ENCODE peak calls at places on chromosomes 11 and 22, in five cellular contexts. S, A, G, B and K are unnamed samples.

GRCh38 chr22:17890892-17891291 is 116.6 kb upstream of the BID start:
- DNase-seq in G (no peak), S (peak; percentile 65), B (no peak), A (no peak), K (no peak)

GRCh38 chr11:119721129-119722120 is 7.6 kb downstream of the NECTIN1 start:
- DNase-seq in S (no peak), A (peak; percentile 44), B (peak; percentile 39), G (no peak), K (no peak)

GRCh38 chr11:90593099-90593498 is 370.2 kb upstream of the CHORDC1 start:
- DNase-seq in S (no peak), B (no peak), G (no peak), A (no peak), K (no peak)

GRCh38 chr11:69013009-69013951 is at the start of gene MRGPRF:
- DNase-seq in B (peak; percentile 74), G (no peak), A (no peak), S (peak; percentile 79), K (peak; percentile 98)

GRCh38 chr22:28981818-28982499 is 79.7 kb downstream of the C22orf31 start:
- DNase-seq in A (no peak), G (no peak), S (no peak), B (no peak), K (no peak)

GRCh38 chr11:1337647-1338007 is 28.2 kb upstream of the TOLLIP start:
- DNase-seq in G (no peak), B (no peak), A (no peak), S (no peak), K (peak; percentile 72)

GRCh38 chr11:125235006-125235405 is 70.5 kb downstream of the PKNOX2 start:
- DNase-seq in G (no peak), A (no peak), S (no peak), B (no peak), K (no peak)

GRCh38 chr22:47681766-47682165 is 919.3 kb downstream of the TBC1D22A start:
- DNase-seq in S (no peak), G (no peak), B (no peak), A (no peak), K (peak; percentile 37)

GRCh38 chr22:48754611-48755331 is 1072.9 kb downstream of the BRD1 start:
- DNase-seq in B (no peak), S (no peak), A (no peak), G (no peak), K (peak; percentile 53)

GRCh38 chr11:114386545-114386944 is 13.8 kb downstream of the C11orf71 start:
- DNase-seq in S (no peak), A (no peak), B (peak; percentile 24), G (no peak), K (no peak)

GRCh38 chr11:73946798-73947458 is 3.9 kb upstream of the DNAJB13 start:
- DNase-seq in G (no peak), B (no peak), A (no peak), S (no peak), K (no peak)

GRCh38 chr11:70788247-70789022 is 390.1 kb downstream of the CTTN start:
- DNase-seq in A (no peak), B (peak; percentile 91), S (no peak), G (no peak), K (no peak)

GRCh38 chr11:2795491-2795991 is 90.0 kb downstream of the CDKN1C start:
- DNase-seq in S (peak; percentile 6), B (no peak), G (no peak), A (no peak), K (no peak)

GRCh38 chr11:61885166-61885778 is 6.1 kb downstream of the FADS3 start:
- DNase-seq in G (no peak), S (no peak), A (peak; percentile 67), B (no peak), K (no peak)

GRCh38 chr22:29098296-29098695 is 25.5 kb downstream of the KREMEN1 start:
- DNase-seq in B (no peak), G (no peak), S (no peak), A (no peak), K (no peak)

GRCh38 chr11:124834526-124835190 is 30.6 kb upstream of the ROBO3 start:
- DNase-seq in B (no peak), S (no peak), G (no peak), A (no peak), K (no peak)

GRCh38 chr11:88335284-88335683 is 2.3 kb downstream of the CTSC start:
- DNase-seq in A (no peak), S (no peak), G (no peak), B (no peak), K (no peak)

GRCh38 chr11:71286701-71287643 is 34.6 kb upstream of the SHANK2 start:
- DNase-seq in S (no peak), B (peak; percentile 98), G (no peak), A (no peak), K (no peak)

GRCh38 chr11:35714882-35715612 is 52.5 kb downstream of the TRIM44 start:
- DNase-seq in S (no peak), B (peak; percentile 39), A (no peak), G (no peak), K (no peak)

GRCh38 chr11:10540546-10540914 is 457 bp downstream of the RNF141 start:
- DNase-seq in S (peak; percentile 51), B (peak; percentile 57), G (no peak), A (peak; percentile 75), K (no peak)

GRCh38 chr22:45170001-45170466 is 6.3 kb downstream of the NUP50 start:
- DNase-seq in A (no peak), G (no peak), B (peak; percentile 46), S (no peak), K (no peak)

GRCh38 chr22:45171830-45172229 is 8.1 kb downstream of the NUP50 start:
- DNase-seq in A (no peak), S (no peak), G (no peak), B (no peak), K (no peak)

DNA sequence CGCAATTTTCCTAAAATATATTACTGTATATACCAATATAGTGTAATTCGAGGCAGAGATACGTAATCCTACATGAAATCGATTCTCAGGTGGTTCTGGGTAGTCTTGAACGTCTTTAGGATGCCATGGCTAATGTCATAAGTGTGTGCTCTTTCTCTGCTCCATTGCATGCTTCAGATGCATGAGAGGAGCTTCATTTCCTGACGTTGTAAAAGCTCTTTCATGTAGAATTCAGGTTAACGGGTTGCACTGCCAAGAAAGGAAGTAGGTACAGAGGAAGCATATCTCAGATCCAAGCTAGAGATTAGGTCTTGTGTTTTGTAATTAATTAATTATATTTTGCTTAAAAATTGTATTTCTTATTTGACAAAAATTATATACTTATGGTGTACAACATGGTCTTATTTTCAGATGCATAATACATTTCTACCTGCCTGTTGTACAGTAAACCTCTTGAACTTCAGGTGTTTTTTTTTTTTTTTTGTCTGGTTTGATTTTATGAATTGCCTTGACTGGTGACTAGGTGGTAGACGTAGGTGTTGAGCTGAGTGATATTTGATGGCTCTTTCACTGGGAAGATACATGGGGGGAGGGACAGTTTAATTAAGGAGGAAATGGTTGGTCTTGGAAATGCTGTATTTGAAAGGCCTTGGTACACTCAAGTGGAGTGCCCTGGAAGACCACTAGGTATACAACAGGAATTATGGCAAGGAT is 9.3 kb downstream of the NUP50 start:
- DNase-seq in S (no peak), G (no peak), A (no peak), B (no peak), K (no peak)
- H3K4me1 ChIP-seq in S (no peaks in the 10 kb centered on the region), G (peaks cover 74% of the 10 kb centered on the region), A (peaks cover 7% of the 10 kb centered on the region), B (no peaks in the 10 kb centered on the region), K (no peaks in the 10 kb centered on the region)

DNA sequence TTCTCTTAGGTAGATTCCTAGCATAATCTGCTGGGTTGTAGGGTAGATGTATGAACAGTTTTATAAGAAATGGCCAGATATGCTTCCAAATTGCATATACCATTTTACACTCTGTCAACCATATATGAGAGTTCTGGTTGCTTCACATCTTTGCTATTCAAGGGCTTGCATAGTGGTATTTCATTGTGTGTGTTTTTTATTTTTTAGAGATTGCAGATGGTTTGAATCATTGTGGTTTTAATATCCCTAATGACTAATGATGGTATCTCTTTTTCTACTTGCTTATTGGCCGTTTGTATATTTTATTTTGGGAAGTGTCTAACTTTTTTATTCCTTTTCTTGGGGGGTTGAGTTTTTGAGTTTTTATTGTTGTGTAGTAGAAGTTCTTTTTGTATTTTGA is 26.9 kb downstream of the RNF214 start:
- DNase-seq in S (no peak), A (no peak), G (no peak), B (peak; percentile 84), K (no peak)
- H3K27ac ChIP-seq in S (no peak overlapping the region), A (no peak overlapping the region), G (no peak overlapping the region), B (peak overlapping the region; percentile 19), K (no peak overlapping the region)

DNA sequence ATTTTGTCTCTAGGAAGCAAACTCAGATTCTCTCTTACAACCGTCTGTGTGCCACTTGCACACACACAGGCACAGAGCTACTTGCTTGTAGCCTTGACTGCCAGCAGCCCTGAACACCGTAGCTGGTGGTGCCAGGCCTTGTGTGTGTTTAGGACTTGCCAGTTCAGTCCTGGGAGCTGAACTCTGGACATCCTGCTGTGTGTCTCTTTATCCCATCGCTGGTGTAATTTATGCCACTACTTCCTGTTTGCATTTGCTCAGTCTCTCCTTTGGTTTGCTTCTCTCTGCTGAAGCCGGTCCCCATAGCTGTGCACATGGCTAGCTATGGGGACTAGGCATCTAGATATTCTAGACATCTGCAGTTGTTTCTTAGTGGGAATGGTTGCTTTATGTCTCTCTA is 24.0 kb downstream of the MARK2 start:
- DNase-seq in A (no peak), G (no peak), S (no peak), B (no peak), K (no peak)
- H3K4me1 ChIP-seq in A (peaks cover 9% of the 10 kb centered on the region), G (peaks cover 47% of the 10 kb centered on the region), S (peaks cover 23% of the 10 kb centered on the region), B (no peaks in the 10 kb centered on the region), K (peaks cover 53% of the 10 kb centered on the region)

GRCh38 chr11:46601129-46601528 is 7.3 kb upstream of the AMBRA1 start:
- DNase-seq in B (no peak), G (no peak), S (no peak), A (no peak), K (no peak)

GRCh38 chr11:46604796-46605195 is 11.0 kb upstream of the AMBRA1 start:
- DNase-seq in B (no peak), S (no peak), G (no peak), A (no peak), K (no peak)

GRCh38 chr11:46607516-46607915 is 9.5 kb downstream of the HARBI1 start:
- DNase-seq in S (no peak), A (no peak), B (no peak), G (no peak), K (no peak)

GRCh38 chr11:46600162-46600561 is 6.3 kb upstream of the AMBRA1 start:
- DNase-seq in A (no peak), B (no peak), S (no peak), G (no peak), K (no peak)

DNA sequence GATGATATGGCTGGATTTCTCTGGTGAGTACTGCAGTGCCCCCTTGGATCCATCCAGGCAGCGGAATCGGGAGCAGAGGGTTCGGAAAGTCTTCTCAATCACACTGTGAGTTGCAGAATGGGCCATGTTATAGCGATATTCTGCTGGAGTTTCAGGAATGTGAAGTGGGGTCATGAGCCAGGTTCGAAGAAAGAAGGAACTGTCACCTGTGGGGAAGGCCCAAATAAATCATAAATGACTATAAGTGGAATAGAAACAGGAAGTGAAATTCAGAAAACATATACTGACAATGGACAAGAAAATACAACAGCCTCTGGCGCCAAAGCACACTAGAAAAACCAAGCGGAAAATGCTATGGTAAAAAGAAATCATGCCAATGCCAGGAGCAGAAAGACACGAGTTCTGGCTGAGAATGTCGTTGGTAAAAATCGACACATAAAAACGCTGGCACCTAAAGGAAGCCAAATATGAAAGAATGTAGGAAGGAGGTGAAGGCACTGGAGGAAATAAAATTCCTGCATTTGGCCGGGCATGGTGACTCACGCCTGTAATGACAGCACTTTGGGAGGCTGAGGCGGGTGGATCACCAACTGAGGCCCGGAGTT is 10.0 kb upstream of the AMBRA1 start:
- DNase-seq in G (no peak), S (no peak), A (no peak), B (no peak), K (no peak)
- H3K27ac ChIP-seq in G (no peak overlapping the region), S (no peak overlapping the region), A (no peak overlapping the region), B (no peak overlapping the region), K (no peak overlapping the region)

GRCh38 chr22:20973634-20974286 is 6.7 kb downstream of the AIFM3 start:
- DNase-seq in A (no peak), B (no peak), G (no peak), S (no peak), K (no peak)
- H3K4me1 ChIP-seq in A (no peaks in the 10 kb centered on the region), B (no peaks in the 10 kb centered on the region), G (no peaks in the 10 kb centered on the region), S (no peaks in the 10 kb centered on the region), K (no peaks in the 10 kb centered on the region)